ENCODE peak calls at places on chromosome 10, in ten cellular contexts. I is stimulated activated CD4-positive, alpha-beta T cell treated with anti-CD3 and anti-CD28 coated beads, TNF-alpha, amount 100 ng/mL, for 24 hours; S is ureter; V is dermis blood vessel endothelial cell; T is HT-29; L is CD4-positive, alpha-beta memory T cell; B is GF-D8; J is activated gamma-delta T cell treated with Interleukin-2 at 50 U/mL for 16 hours; C is NCI-H2171 treated with DMSO at 0.1 percent for 48 hours; H is G401. K is an unnamed sample.

GRCh38 chr10:78589687-78590086 is 479.1 kb upstream of the ZMIZ1 start:
- DNase-seq in S (peak; percentile 7), T (peak; percentile 61), J (no peak), L (no peak), H (no peak), V (no peak), C (no peak), I (no peak), B (no peak), K (no peak)

GRCh38 chr10:6046458-6047325 is 15.5 kb downstream of the IL2RA start:
- DNase-seq in B (no peak), L (no peak), C (no peak), H (no peak), I (no peak), S (peak; percentile 34), T (no peak), V (no peak), J (peak; percentile 1), K (no peak)

GRCh38 chr10:7408494-7409044 is 2.3 kb downstream of the SFMBT2 start:
- DNase-seq in C (no peak), I (peak; percentile 38), L (peak; percentile 44), V (peak; percentile 67), S (peak; percentile 71), H (peak; percentile 55), J (peak; percentile 41), T (no peak), B (peak; percentile 41), K (peak; percentile 50)

GRCh38 chr10:119713744-119714483 is 11.9 kb upstream of the INPP5F start:
- DNase-seq in J (no peak), H (peak; percentile 20), L (no peak), V (no peak), B (no peak), C (no peak), I (no peak), T (no peak), S (no peak), K (no peak)

GRCh38 chr10:74460812-74461211 is 309.8 kb downstream of the ADK start:
- DNase-seq in S (no peak), B (no peak), I (no peak), V (peak; percentile 60), H (peak; percentile 2), C (no peak), L (no peak), J (no peak), T (no peak), K (no peak)

GRCh38 chr10:37467246-37467645 is 341.8 kb downstream of the ANKRD30A start:
- DNase-seq in I (no peak), T (no peak), L (no peak), V (no peak), S (no peak), H (no peak), C (no peak), B (no peak), J (no peak), K (no peak)

GRCh38 chr10:87671416-87671815 is 11.7 kb downstream of the PAPSS2 start:
- DNase-seq in S (no peak), J (no peak), B (no peak), H (no peak), C (no peak), T (no peak), V (no peak), L (no peak), I (no peak), K (no peak)

GRCh38 chr10:109932391-109932790 is 9.1 kb upstream of the XPNPEP1 start:
- DNase-seq in B (no peak), S (no peak), I (no peak), T (no peak), J (no peak), L (no peak), V (no peak), H (no peak), C (no peak), K (no peak)

GRCh38 chr10:96380821-96381220 is 22.0 kb upstream of the OPALIN start:
- DNase-seq in S (no peak), L (no peak), T (peak; percentile 23), J (no peak), B (no peak), I (no peak), H (no peak), C (no peak), V (peak; percentile 17), K (no peak)

GRCh38 chr10:11704087-11704486 is 38.1 kb upstream of the ECHDC3 start:
- DNase-seq in J (no peak), C (no peak), T (no peak), L (no peak), I (no peak), H (no peak), V (no peak), S (no peak), B (no peak), K (no peak)

GRCh38 chr10:71429929-71430328 is 33.2 kb downstream of the CDH23 start:
- DNase-seq in I (no peak), J (no peak), V (no peak), T (no peak), L (no peak), H (no peak), B (no peak), C (no peak), S (peak; percentile 27), K (no peak)

GRCh38 chr10:35462491-35462934 is 126.2 kb downstream of the CCNY start:
- DNase-seq in I (no peak), B (no peak), H (no peak), T (no peak), C (no peak), L (no peak), S (no peak), J (no peak), V (peak; percentile 61), K (no peak)

GRCh38 chr10:131000244-131000643 is 311.3 kb downstream of the TCERG1L start:
- DNase-seq in V (no peak), I (no peak), B (no peak), T (no peak), L (no peak), J (no peak), S (no peak), H (no peak), C (no peak), K (no peak)

GRCh38 chr10:22491480-22491879 is 146.2 kb downstream of the SPAG6 start:
- DNase-seq in S (no peak), J (no peak), V (no peak), L (no peak), T (no peak), C (no peak), I (no peak), B (no peak), H (no peak), K (no peak)

GRCh38 chr10:131126321-131127121 is 185.0 kb downstream of the TCERG1L start:
- DNase-seq in I (no peak), C (no peak), H (peak; percentile 86), L (no peak), V (no peak), B (no peak), T (no peak), S (no peak), J (no peak), K (no peak)

GRCh38 chr10:72588266-72588665 is 37.6 kb downstream of the MICU1 start:
- DNase-seq in V (no peak), I (no peak), S (no peak), C (no peak), T (no peak), L (no peak), H (no peak), B (no peak), J (no peak), K (no peak)

GRCh38 chr10:58993480-58994221 is 182.8 kb upstream of the PHYHIPL start:
- DNase-seq in S (no peak), J (no peak), L (no peak), B (no peak), C (no peak), H (peak; percentile 16), V (no peak), T (no peak), I (no peak), K (no peak)

GRCh38 chr10:79282388-79282787 is 64.9 kb upstream of the PPIF start:
- DNase-seq in S (no peak), L (no peak), H (no peak), C (peak; percentile 56), I (no peak), T (no peak), J (no peak), B (no peak), V (no peak), K (no peak)

GRCh38 chr10:90321132-90321816 is 536.6 kb downstream of the HTR7 start:
- DNase-seq in L (no peak), T (no peak), I (no peak), V (no peak), C (no peak), B (no peak), H (no peak), J (no peak), S (no peak), K (no peak)

GRCh38 chr10:89250814-89251416 is 660 bp downstream of the LIPA start:
- DNase-seq in L (no peak), H (no peak), C (no peak), J (no peak), B (no peak), T (peak; percentile 12), I (no peak), V (no peak), S (no peak), K (no peak)

GRCh38 chr10:1163204-1163660 is 107.0 kb downstream of the WDR37 start:
- DNase-seq in V (no peak), L (no peak), B (no peak), H (no peak), J (no peak), C (no peak), T (no peak), I (no peak), S (no peak), K (no peak)

GRCh38 chr10:59465089-59465488 is 102.7 kb upstream of the FAM13C start:
- DNase-seq in J (no peak), T (peak; percentile 26), V (peak; percentile 4), L (no peak), I (no peak), B (no peak), S (no peak), H (peak; percentile 19), C (no peak), K (no peak)

GRCh38 chr10:116429288-116429977 is 1.8 kb downstream of the PNLIPRP3 start:
- DNase-seq in B (no peak), H (no peak), S (no peak), V (no peak), L (no peak), I (no peak), J (no peak), T (no peak), C (no peak), K (no peak)

GRCh38 chr10:69721690-69722310 is 79.9 kb upstream of the COL13A1 start:
- DNase-seq in H (peak; percentile 61), I (no peak), T (no peak), B (no peak), C (peak; percentile 18), S (no peak), L (no peak), V (peak; percentile 74), J (no peak), K (no peak)

GRCh38 chr10:65419629-65420028 is 1506.2 kb upstream of the LRRTM3 start:
- DNase-seq in B (no peak), H (no peak), S (no peak), L (no peak), V (peak; percentile 0), J (no peak), I (no peak), C (no peak), T (peak; percentile 31), K (no peak)

GRCh38 chr10:43045246-43045621 is 31.6 kb upstream of the RET start:
- DNase-seq in B (no peak), L (no peak), J (no peak), V (no peak), H (no peak), I (no peak), S (no peak), T (no peak), C (no peak), K (no peak)

GRCh38 chr10:125547010-125547650 is 135.8 kb downstream of the TEX36 start:
- DNase-seq in I (no peak), H (no peak), T (no peak), V (no peak), S (no peak), C (no peak), B (no peak), J (no peak), L (no peak), K (no peak)

GRCh38 chr10:130014734-130015695 is 50.9 kb upstream of the EBF3 start:
- DNase-seq in B (no peak), T (no peak), C (no peak), H (no peak), V (no peak), I (no peak), S (no peak), J (no peak), L (no peak), K (no peak)